ENCODE peak calls at places on chromosomes 4 and X, in nine cellular contexts. G is GM06990; Z is foreskin fibroblast; F is esophagus muscularis mucosa; L is HFF-Myc; X is CD4-positive, alpha-beta T cell; T is mucosa of descending colon; Y is WTC11; A is A673. S is an unnamed sample.

GRCh38 chr4:95508421-95508820 is 40.4 kb downstream of the UNC5C start:
- DNase-seq in G (no peak), Z (peak; percentile 13), F (no peak), L (no peak), X (no peak), T (no peak), Y (no peak), A (no peak), S (no peak)

GRCh38 chrX:54799046-54799445 is 991 bp upstream of the ITIH6 start:
- DNase-seq in G (no peak), Z (no peak), F (no peak), L (no peak), X (no peak), T (no peak), Y (no peak), A (no peak), S (no peak)

GRCh38 chr4:150982557-150983233 is 32.4 kb downstream of the LRBA start:
- DNase-seq in G (no peak), Z (no peak), F (no peak), L (no peak), X (no peak), T (no peak), Y (no peak), A (no peak), S (no peak)

GRCh38 chrX:40508560-40508959 is 72.2 kb upstream of the ATP6AP2 start:
- DNase-seq in G (no peak), Z (no peak), F (no peak), L (no peak), X (no peak), T (no peak), Y (no peak), A (no peak), S (no peak)

GRCh38 chr4:76969941-76970529 is 20.5 kb downstream of the SEPTIN11 start:
- DNase-seq in G (no peak), Z (no peak), F (no peak), L (no peak), X (no peak), T (no peak), Y (no peak), A (no peak), S (no peak)

GRCh38 chr4:70754470-70754869 is 32.7 kb downstream of the RUFY3 start:
- DNase-seq in G (peak; percentile 24), Z (no peak), F (no peak), L (no peak), X (no peak), T (no peak), Y (no peak), A (no peak), S (no peak)

GRCh38 chr4:180086480-180087170 is 2156.6 kb upstream of the TENM3 start:
- DNase-seq in G (no peak), Z (no peak), F (no peak), L (no peak), X (no peak), T (no peak), Y (no peak), A (no peak), S (no peak)

GRCh38 chrX:115023139-115023538 is 5.7 kb upstream of the IL13RA2 start:
- DNase-seq in G (no peak), Z (peak; percentile 83), F (no peak), L (peak; percentile 36), X (no peak), T (no peak), Y (no peak), A (peak; percentile 88), S (no peak)

GRCh38 chr4:79476196-79476595 is 68.2 kb upstream of the GK2 start:
- DNase-seq in G (no peak), Z (peak; percentile 26), F (no peak), L (no peak), X (no peak), T (no peak), Y (no peak), A (no peak), S (no peak)

GRCh38 chr4:148850257-148850995 is 408.2 kb upstream of the NR3C2 start:
- DNase-seq in G (no peak), Z (no peak), F (no peak), L (no peak), X (no peak), T (no peak), Y (no peak), A (no peak), S (no peak)

GRCh38 chrX:150038356-150038755 is 100.1 kb upstream of the EOLA2 start:
- DNase-seq in G (no peak), Z (no peak), F (no peak), L (no peak), X (no peak), T (no peak), Y (peak; percentile 11), A (peak; percentile 12), S (no peak)

DNA sequence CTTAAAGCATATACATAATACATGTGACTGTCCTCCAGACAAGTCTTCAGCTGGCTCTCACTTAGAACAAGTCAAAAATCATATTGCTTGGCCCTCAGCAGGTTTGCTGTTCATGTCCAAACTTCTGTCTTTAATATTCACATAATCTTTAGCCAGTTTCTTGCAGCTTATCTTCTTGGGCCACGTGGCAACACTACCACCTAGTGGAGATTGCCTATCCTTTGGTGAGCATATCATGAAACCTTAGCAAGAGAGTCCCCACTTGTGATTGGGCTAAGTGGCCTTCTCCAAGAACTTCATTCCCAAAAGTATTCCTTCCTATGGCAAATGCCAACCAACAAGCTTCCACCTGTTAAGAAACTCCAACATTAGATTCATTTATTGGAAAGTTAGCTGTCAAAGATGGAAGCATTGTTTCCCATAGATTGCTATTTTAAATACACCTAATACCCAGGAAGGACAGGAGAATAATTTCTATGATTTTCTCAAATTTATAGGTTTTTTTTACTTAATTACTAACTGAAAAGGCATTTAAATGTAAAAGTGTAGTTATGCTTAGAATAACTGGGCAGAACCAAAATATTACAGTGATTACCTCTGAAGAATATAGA is 231.9 kb upstream of the INTU start:
- DNase-seq in G (peak; percentile 7), Z (peak; percentile 91), F (no peak), L (peak; percentile 75), X (no peak), T (no peak), Y (peak; percentile 71), A (peak; percentile 87), S (no peak)
- TF ChIP-seq CTCF in G (peak; percentile 76), Z (peak; percentile 81), F (peak; percentile 54), L (peak; percentile 91), X (no peak), T (no peak), Y (peak; percentile 43), A (peak; percentile 83), S (peak; percentile 49)

GRCh38 chr4:133136833-133137232 is 12.3 kb upstream of the PCDH10 start:
- DNase-seq in G (no peak), Z (no peak), F (no peak), L (no peak), X (no peak), T (no peak), Y (no peak), A (no peak), S (no peak)

GRCh38 chr4:133131829-133132485 is 17.1 kb upstream of the PCDH10 start:
- DNase-seq in G (no peak), Z (no peak), F (no peak), L (no peak), X (no peak), T (no peak), Y (no peak), A (no peak), S (no peak)

DNA sequence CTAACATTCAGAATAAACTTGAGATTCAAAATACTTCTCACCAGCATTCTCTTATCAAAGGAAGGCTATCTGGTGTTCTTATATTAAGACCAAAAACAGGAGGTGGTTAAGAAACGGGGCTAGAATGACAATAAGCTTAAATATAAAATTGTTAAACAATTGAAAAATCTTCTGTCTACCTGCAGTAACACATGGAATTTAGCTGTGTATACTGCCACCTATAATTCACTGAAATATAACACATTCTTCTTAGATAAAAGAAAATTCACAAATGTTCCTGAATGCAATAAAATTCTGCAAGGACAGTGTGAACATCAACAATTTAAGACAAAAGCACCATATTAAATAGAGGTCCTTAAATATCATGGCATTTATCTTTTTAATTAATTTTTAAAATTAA is 11.5 kb upstream of the PCDH10 start:
- DNase-seq in G (no peak), Z (no peak), F (no peak), L (no peak), X (no peak), T (no peak), Y (no peak), A (no peak), S (no peak)
- TF ChIP-seq CTCF in G (no peak), Z (no peak), F (no peak), L (no peak), X (no peak), T (no peak), Y (no peak), A (no peak), S (no peak)

GRCh38 chr4:176053785-176054184 is 11.9 kb upstream of the WDR17 start:
- DNase-seq in G (no peak), Z (peak; percentile 19), F (no peak), L (no peak), X (no peak), T (no peak), Y (no peak), A (no peak), S (no peak)

GRCh38 chr4:176052744-176053143 is 12.9 kb upstream of the WDR17 start:
- DNase-seq in G (peak; percentile 49), Z (no peak), F (no peak), L (no peak), X (no peak), T (no peak), Y (no peak), A (no peak), S (no peak)

GRCh38 chr4:176054942-176055341 is 10.7 kb upstream of the WDR17 start:
- DNase-seq in G (no peak), Z (no peak), F (no peak), L (no peak), X (no peak), T (no peak), Y (no peak), A (peak; percentile 4), S (no peak)
- TF ChIP-seq CTCF in G (peak; percentile 33), Z (no peak), F (peak; percentile 39), L (no peak), X (no peak), T (no peak), Y (no peak), A (peak; percentile 41), S (peak; percentile 10)

GRCh38 chrX:110852180-110852579 is 56.6 kb upstream of the CHRDL1 start:
- DNase-seq in G (no peak), Z (peak; percentile 36), F (no peak), L (no peak), X (no peak), T (no peak), Y (peak; percentile 8), A (peak; percentile 52), S (no peak)

GRCh38 chrX:110851780-110852179 is 56.2 kb upstream of the CHRDL1 start:
- DNase-seq in G (no peak), Z (peak; percentile 61), F (no peak), L (no peak), X (no peak), T (no peak), Y (peak; percentile 5), A (peak; percentile 18), S (no peak)

GRCh38 chrX:110858565-110858964 is 62.9 kb upstream of the CHRDL1 start:
- DNase-seq in G (no peak), Z (no peak), F (no peak), L (no peak), X (no peak), T (no peak), Y (no peak), A (no peak), S (no peak)

GRCh38 chrX:110853610-110854009 is 58.0 kb upstream of the CHRDL1 start:
- DNase-seq in G (no peak), Z (peak; percentile 55), F (no peak), L (no peak), X (no peak), T (no peak), Y (peak; percentile 21), A (peak; percentile 52), S (no peak)
- TF ChIP-seq CTCF in G (peak; percentile 8), Z (peak; percentile 25), F (no peak), L (peak; percentile 29), X (no peak), T (no peak), Y (peak; percentile 17), A (peak; percentile 46), S (no peak)

S was measured in Peyer's patch.